ENCODE peak calls at places on chromosomes 4 and X, in seven cellular contexts. J is body of pancreas; U is ovary; G is naive thymus-derived CD4-positive, alpha-beta T cell; I is upper lobe of left lung; Z is transverse colon; M is psoas muscle. X is an unnamed sample.
A peak's percentile ranks its signal among the peaks of the same experiment; 100 is the strongest.

GRCh38 chr4:955161-955921 is 18.0 kb downstream of the DGKQ start:
- DNase-seq in G (no peak), J (peak; percentile 7), I (no peak), M (peak; percentile 47), U (no peak), Z (no peak), X (no peak)

GRCh38 chr4:576991-577498 is 950 bp upstream of the TMEM271 start:
- DNase-seq in G (no peak), I (no peak), J (no peak), Z (no peak), U (no peak), M (no peak), X (no peak)

GRCh38 chr4:173522874-173523395 is 7.1 kb downstream of the HAND2 start:
- DNase-seq in G (no peak), Z (no peak), J (no peak), M (no peak), U (no peak), I (no peak), X (no peak)

GRCh38 chr4:36013206-36013605 is 231.1 kb downstream of the ARAP2 start:
- DNase-seq in G (no peak), M (no peak), U (no peak), Z (no peak), J (no peak), I (no peak), X (no peak)

GRCh38 chr4:10281996-10282395 is 165.4 kb upstream of the WDR1 start:
- DNase-seq in Z (no peak), I (no peak), G (no peak), U (no peak), M (no peak), J (no peak), X (no peak)

GRCh38 chrX:67636532-67636931 is 92.7 kb downstream of the AR start:
- DNase-seq in Z (no peak), G (no peak), J (no peak), I (no peak), M (no peak), U (no peak), X (no peak)

GRCh38 chrX:19517965-19518364 is 2.7 kb upstream of the MAP3K15 start:
- DNase-seq in G (no peak), Z (no peak), J (no peak), M (no peak), U (no peak), I (no peak), X (no peak)

GRCh38 chrX:109902665-109903064 is 100.2 kb upstream of the TMEM164 start:
- DNase-seq in M (no peak), I (no peak), J (no peak), G (no peak), Z (no peak), U (no peak), X (no peak)

GRCh38 chr4:26298198-26298950 is 22.4 kb upstream of the RBPJ start:
- DNase-seq in Z (no peak), U (no peak), J (no peak), G (no peak), M (no peak), I (no peak), X (no peak)

GRCh38 chrX:41666251-41666650 is 22.5 kb upstream of the GPR34 start:
- DNase-seq in G (no peak), U (no peak), I (no peak), J (no peak), Z (no peak), M (no peak), X (no peak)

GRCh38 chr4:139958738-139959096 is 195.3 kb downstream of the MAML3 start:
- DNase-seq in J (no peak), U (no peak), G (no peak), I (no peak), Z (no peak), M (no peak), X (no peak)

DNA sequence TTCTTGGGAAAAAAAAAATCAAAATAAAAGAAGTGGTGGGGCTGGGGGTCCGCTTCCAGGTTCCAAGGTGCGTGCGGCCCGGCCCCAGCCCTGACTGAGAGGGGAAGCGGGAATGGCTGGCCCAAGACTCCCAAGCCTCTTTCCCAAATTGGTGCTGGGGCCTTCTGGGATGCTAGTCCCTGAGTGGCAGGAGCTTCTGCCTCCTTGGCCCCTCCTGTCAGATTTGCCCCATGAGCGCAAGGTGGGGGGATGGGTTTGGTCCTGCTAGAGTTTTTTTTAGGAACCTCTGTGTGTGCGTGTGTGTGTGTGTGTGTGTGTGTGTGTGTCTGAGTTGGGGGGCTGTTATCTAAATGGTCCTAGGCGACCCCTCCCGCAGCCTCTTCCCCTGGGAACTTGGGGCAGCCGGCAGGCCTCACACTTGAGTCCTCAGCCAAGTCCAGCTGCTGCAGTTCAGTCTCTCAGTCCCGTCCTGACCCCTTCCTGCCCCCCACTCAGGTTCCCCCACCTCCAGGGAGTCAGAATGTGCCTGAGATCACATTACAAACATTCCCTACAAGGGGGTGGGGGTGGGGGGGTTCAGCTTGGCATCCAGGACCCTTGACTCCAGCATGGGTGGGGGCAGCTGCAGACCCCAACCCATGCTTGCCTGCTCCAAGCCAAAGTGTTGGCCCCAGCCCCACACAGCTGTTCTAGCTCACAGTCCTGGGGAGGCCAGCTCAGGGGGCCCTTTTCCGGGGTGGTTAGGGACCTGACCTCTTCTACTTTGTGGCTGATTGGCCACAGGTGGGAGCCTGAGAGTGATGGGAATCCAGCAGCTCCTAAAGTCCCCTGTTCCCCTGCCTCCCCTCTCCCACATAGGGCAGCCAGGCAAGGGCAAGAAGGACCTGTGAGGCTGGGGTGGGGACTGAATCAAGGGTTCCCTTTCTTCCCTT is 4.0 kb downstream of the EFNB1 start:
- DNase-seq in I (peak; percentile 15), G (no peak), Z (no peak), J (no peak), U (peak; percentile 25), M (no peak), X (no peak)
- H3K4me3 ChIP-seq in I (peak overlapping the region; percentile 64), G (no peak overlapping the region), Z (no peak overlapping the region), J (no peak overlapping the region), U (peak overlapping the region; percentile 54), M (peak overlapping the region; percentile 80), X (no peak overlapping the region)

GRCh38 chrX:136059350-136059749 is 74.1 kb downstream of the SLC9A6 start:
- DNase-seq in M (no peak), U (no peak), G (no peak), J (no peak), I (no peak), Z (no peak), X (no peak)

GRCh38 chrX:136063340-136064079 is 78.3 kb downstream of the SLC9A6 start:
- DNase-seq in G (no peak), I (peak; percentile 26), M (peak; percentile 58), J (no peak), U (no peak), Z (no peak), X (no peak)

GRCh38 chrX:136061302-136061701 is 76.1 kb downstream of the SLC9A6 start:
- DNase-seq in Z (no peak), G (no peak), U (no peak), I (no peak), M (peak; percentile 49), J (no peak), X (no peak)

GRCh38 chrX:136055651-136056221 is 70.5 kb downstream of the SLC9A6 start:
- DNase-seq in J (no peak), U (peak; percentile 22), G (no peak), M (peak; percentile 58), I (no peak), Z (no peak), X (no peak)

GRCh38 chrX:136057567-136057966 is 72.3 kb downstream of the SLC9A6 start:
- DNase-seq in J (no peak), I (no peak), Z (no peak), G (no peak), U (no peak), M (no peak), X (no peak)
- H3K27ac ChIP-seq in J (no peak overlapping the region), I (no peak overlapping the region), Z (peak overlapping the region; percentile 25), G (no peak overlapping the region), U (no peak overlapping the region), M (no peak overlapping the region), X (no peak overlapping the region)

GRCh38 chrX:21968333-21968732 is 27.8 kb downstream of the SMS start:
- DNase-seq in U (no peak), G (no peak), Z (no peak), I (no peak), M (peak; percentile 57), J (no peak), X (no peak)
- H3K4me1 ChIP-seq in U (peaks cover 7% of the 10 kb centered on the region), G (peaks cover 4% of the 10 kb centered on the region), Z (no peaks in the 10 kb centered on the region), I (peaks cover under 1% of the 10 kb centered on the region), M (no peaks in the 10 kb centered on the region), J (no peaks in the 10 kb centered on the region), X (no peaks in the 10 kb centered on the region)

DNA sequence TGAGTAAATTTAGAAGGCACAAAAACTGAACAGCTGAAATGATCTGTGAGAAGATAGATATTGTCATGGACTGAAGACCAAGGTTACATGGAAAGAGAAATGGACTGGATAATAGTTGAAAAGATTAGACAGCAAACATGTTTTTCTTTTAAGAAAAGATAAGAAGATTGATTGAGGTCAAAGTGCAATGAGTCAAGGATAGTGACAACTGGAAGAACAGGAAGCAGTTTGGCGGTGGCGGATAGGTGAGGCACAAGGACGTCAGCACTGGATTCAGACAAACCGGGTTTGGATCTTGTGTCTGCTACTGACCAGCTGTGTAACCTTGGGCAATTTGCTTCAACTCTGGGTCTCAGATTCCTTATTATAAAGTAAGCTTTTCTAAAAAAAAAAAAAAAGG is 2.0 kb upstream of the HPGD start:
- DNase-seq in I (no peak), U (no peak), G (no peak), M (no peak), Z (peak; percentile 77), J (no peak), X (no peak)
- H3K4me3 ChIP-seq in I (peak overlapping the region; percentile 54), U (no peak overlapping the region), G (no peak overlapping the region), M (no peak overlapping the region), Z (no peak overlapping the region), J (no peak overlapping the region), X (no peak overlapping the region)

X was measured in effector memory CD4-positive, alpha-beta T cell.